ENCODE peak calls at places on chromosomes 7 and 10, in nine cellular contexts. X, N, J, U, P, F, I, A and L are unnamed samples.

GRCh38 chr7:70788276-70788675 is 343.7 kb upstream of the GALNT17 start:
- DNase-seq in X (no peak), N (no peak), J (no peak), U (no peak), P (no peak), F (no peak), I (no peak), A (no peak), L (no peak)

GRCh38 chr7:131409129-131409766 is 81.6 kb downstream of the MKLN1 start:
- DNase-seq in X (no peak), N (no peak), J (no peak), U (no peak), P (no peak), F (no peak), I (no peak), A (no peak), L (no peak)

GRCh38 chr10:8183241-8183704 is 128.8 kb downstream of the GATA3 start:
- DNase-seq in X (no peak), N (no peak), J (no peak), U (no peak), P (no peak), F (no peak), I (no peak), A (no peak), L (peak)

GRCh38 chr7:46135561-46135960 is 214.5 kb upstream of the IGFBP3 start:
- DNase-seq in X (no peak), N (no peak), J (no peak), U (no peak), P (no peak), F (no peak), I (no peak), A (no peak), L (no peak)

GRCh38 chr10:50513956-50514355 is 109.8 kb downstream of the SGMS1 start:
- DNase-seq in X (no peak), N (no peak), J (no peak), U (no peak), P (no peak), F (no peak), I (no peak), A (no peak), L (no peak)

GRCh38 chr10:13536674-13537366 is 8.0 kb upstream of the BEND7 start:
- DNase-seq in X (no peak), N (peak), J (peak), U (peak), P (peak), F (peak), I (peak), A (peak), L (peak)

GRCh38 chr10:59997807-59998525 is 91.6 kb upstream of the CCDC6 start:
- DNase-seq in X (no peak), N (peak), J (no peak), U (peak), P (no peak), F (no peak), I (no peak), A (no peak), L (no peak)

GRCh38 chr10:1360581-1361164 is 304.5 kb downstream of the WDR37 start:
- DNase-seq in X (no peak), N (no peak), J (no peak), U (no peak), P (no peak), F (no peak), I (no peak), A (no peak), L (no peak)

GRCh38 chr10:114715171-114715670 is 57.1 kb upstream of the ABLIM1 start:
- DNase-seq in X (peak), N (no peak), J (no peak), U (no peak), P (no peak), F (no peak), I (no peak), A (peak), L (peak)

GRCh38 chr10:101493249-101493648 is 94.8 kb downstream of the POLL start:
- DNase-seq in X (no peak), N (no peak), J (no peak), U (no peak), P (no peak), F (no peak), I (no peak), A (no peak), L (no peak)

GRCh38 chr7:23335621-23336020 is 36.5 kb downstream of the MALSU1 start:
- DNase-seq in X (no peak), N (no peak), J (no peak), U (no peak), P (no peak), F (no peak), I (no peak), A (no peak), L (peak)

GRCh38 chr7:51019891-51020855 is 237.5 kb upstream of the GRB10 start:
- DNase-seq in X (no peak), N (no peak), J (no peak), U (no peak), P (no peak), F (no peak), I (no peak), A (no peak), L (no peak)

GRCh38 chr10:62655337-62655994 is 149.1 kb upstream of the ADO start:
- DNase-seq in X (no peak), N (no peak), J (no peak), U (no peak), P (no peak), F (no peak), I (no peak), A (no peak), L (no peak)